ENCODE peak calls at places on chromosomes 7 and 10, in eight cellular contexts. I is tibial nerve, N is A549, M is transverse colon, O is sigmoid colon, W is ovary, Y is K562, K is H1. E is an unnamed sample.

GRCh38 chr7:1459930-1460756 is 873 bp upstream of the MICALL2 start:
- DNase-seq in Y (peak), I (no peak), O (peak), W (no peak), N (no peak), M (peak), K (no peak), E (no peak)

GRCh38 chr7:87543623-87544022 is 57.1 kb downstream of the ABCB1 start:
- DNase-seq in I (no peak), N (no peak), K (no peak), Y (no peak), O (no peak), W (no peak), M (no peak), E (no peak)

GRCh38 chr10:75407716-75408511 is 6.3 kb upstream of the ZNF503 start:
- DNase-seq in O (no peak), N (no peak), M (peak), I (no peak), Y (peak), W (peak), K (no peak), E (peak)

GRCh38 chr10:20274580-20274979 is 458.3 kb downstream of the PLXDC2 start:
- DNase-seq in W (no peak), Y (no peak), K (no peak), I (no peak), M (no peak), N (no peak), O (no peak), E (no peak)

GRCh38 chr10:63456437-63457210 is 9.2 kb downstream of the JMJD1C start:
- DNase-seq in O (no peak), I (no peak), N (no peak), K (no peak), Y (no peak), M (no peak), W (no peak), E (no peak)

GRCh38 chr10:12934777-12935176 is 66.7 kb downstream of the CCDC3 start:
- DNase-seq in O (no peak), Y (no peak), M (no peak), N (peak), W (no peak), K (no peak), I (no peak), E (no peak)

GRCh38 chr10:44628921-44629320 is 244.0 kb upstream of the CXCL12 start:
- DNase-seq in M (no peak), W (no peak), O (no peak), I (no peak), K (no peak), Y (peak), N (peak), E (no peak)

GRCh38 chr10:117462424-117462792 is 80.1 kb upstream of the EMX2 start:
- DNase-seq in K (no peak), M (peak), I (no peak), N (no peak), O (no peak), Y (no peak), W (no peak), E (no peak)

GRCh38 chr7:107711301-107711700 is 32.6 kb upstream of the CBLL1 start:
- DNase-seq in K (no peak), W (no peak), I (no peak), Y (no peak), O (no peak), N (no peak), M (no peak), E (no peak)

GRCh38 chr10:103748020-103748419 is 107.4 kb downstream of the SH3PXD2A start:
- DNase-seq in W (no peak), I (no peak), O (no peak), K (no peak), M (peak), N (no peak), Y (no peak), E (no peak)

GRCh38 chr7:132783824-132784223 is 207.6 kb upstream of the PLXNA4 start:
- DNase-seq in I (no peak), M (no peak), N (peak), K (peak), Y (no peak), O (no peak), W (no peak), E (no peak)

GRCh38 chr7:129073204-129073603 is 18.3 kb upstream of the TNPO3 start:
- DNase-seq in K (no peak), W (no peak), O (no peak), N (no peak), M (no peak), I (no peak), Y (no peak), E (no peak)

GRCh38 chr7:129073738-129074137 is 18.8 kb upstream of the TNPO3 start:
- DNase-seq in W (no peak), M (no peak), Y (no peak), I (no peak), K (no peak), N (no peak), O (no peak), E (no peak)

GRCh38 chr7:129074994-129075393 is 20.1 kb upstream of the TNPO3 start:
- DNase-seq in W (no peak), M (no peak), O (no peak), Y (no peak), N (no peak), K (no peak), I (no peak), E (no peak)

GRCh38 chr7:129074361-129074871 is 19.5 kb upstream of the TNPO3 start:
- DNase-seq in I (no peak), W (no peak), Y (no peak), M (no peak), K (no peak), O (no peak), N (no peak), E (no peak)

GRCh38 chr7:129072410-129073063 is 17.6 kb upstream of the TNPO3 start:
- DNase-seq in N (no peak), K (no peak), W (no peak), I (no peak), Y (no peak), M (no peak), O (no peak), E (no peak)
- TF ChIP-seq EP300 in N (no peak), K (no peak), W (no peak), I (no peak), Y (no peak), M (no peak), O (no peak), E (no peak)

GRCh38 chr7:101398631-101399289 is 36.1 kb downstream of the COL26A1 start:
- DNase-seq in W (no peak), O (no peak), Y (no peak), I (no peak), N (no peak), K (no peak), M (no peak), E (no peak)
- TF ChIP-seq EP300 in W (no peak), O (no peak), Y (no peak), I (no peak), N (no peak), K (no peak), M (no peak), E (no peak)

DNA sequence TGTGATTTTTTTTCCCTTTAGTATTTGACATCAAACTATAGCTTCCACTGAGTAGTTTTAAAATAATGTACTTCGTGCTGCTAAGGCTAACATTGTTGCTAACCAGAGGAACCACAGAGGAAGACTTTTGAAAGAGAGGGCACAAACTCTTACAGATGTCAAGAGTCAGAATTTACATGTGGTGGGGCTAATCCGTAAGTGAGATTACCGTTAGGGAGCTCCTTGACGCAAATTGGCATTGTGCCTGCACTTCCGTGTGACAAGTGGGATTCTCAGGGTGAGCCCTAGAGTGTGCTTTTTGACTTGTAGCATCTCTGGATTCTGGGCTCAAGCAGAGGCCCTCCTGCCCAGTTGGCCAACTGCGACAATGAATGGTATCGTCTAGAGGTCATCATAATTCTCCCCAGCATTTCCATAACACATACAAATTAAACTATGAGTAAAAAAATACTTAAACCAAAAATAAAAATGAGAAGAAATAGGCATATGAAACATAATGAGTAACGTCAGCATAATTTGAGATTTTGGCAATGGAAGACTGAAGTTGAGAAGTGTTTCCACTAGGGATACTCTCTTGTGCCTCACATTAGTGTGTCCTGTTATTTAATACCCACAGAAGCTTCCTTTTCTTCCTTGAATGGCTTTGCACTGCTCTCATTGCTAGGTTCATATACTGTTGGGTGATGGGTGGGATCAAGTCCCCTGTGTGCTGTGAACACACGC is 164.0 kb downstream of the SDK1 start:
- DNase-seq in Y (no peak), M (no peak), K (no peak), I (no peak), W (no peak), N (no peak), O (no peak), E (no peak)
- TF ChIP-seq EP300 in Y (no peak), M (no peak), K (no peak), I (no peak), W (no peak), N (no peak), O (no peak), E (no peak)

GRCh38 chr10:70664702-70665195 is 7.6 kb upstream of the ADAMTS14 start:
- DNase-seq in M (no peak), O (peak), I (no peak), N (no peak), Y (peak), K (no peak), W (no peak), E (peak)
- TF ChIP-seq EP300 in M (no peak), O (no peak), I (no peak), N (no peak), Y (peak), K (no peak), W (no peak), E (no peak)

GRCh38 chr10:59181668-59182067 is 5.2 kb downstream of the PHYHIPL start:
- DNase-seq in Y (no peak), N (peak), M (no peak), O (no peak), I (no peak), K (no peak), W (no peak), E (no peak)
- TF ChIP-seq EP300 in Y (no peak), N (no peak), M (no peak), O (no peak), I (no peak), K (no peak), W (no peak), E (no peak)

GRCh38 chr7:155296006-155296787 is 1.5 kb upstream of the INSIG1 start:
- DNase-seq in I (no peak), W (no peak), K (no peak), O (no peak), N (no peak), Y (peak), M (no peak), E (no peak)
- TF ChIP-seq EP300 in I (no peak), W (no peak), K (no peak), O (no peak), N (no peak), Y (no peak), M (no peak), E (no peak)

DNA sequence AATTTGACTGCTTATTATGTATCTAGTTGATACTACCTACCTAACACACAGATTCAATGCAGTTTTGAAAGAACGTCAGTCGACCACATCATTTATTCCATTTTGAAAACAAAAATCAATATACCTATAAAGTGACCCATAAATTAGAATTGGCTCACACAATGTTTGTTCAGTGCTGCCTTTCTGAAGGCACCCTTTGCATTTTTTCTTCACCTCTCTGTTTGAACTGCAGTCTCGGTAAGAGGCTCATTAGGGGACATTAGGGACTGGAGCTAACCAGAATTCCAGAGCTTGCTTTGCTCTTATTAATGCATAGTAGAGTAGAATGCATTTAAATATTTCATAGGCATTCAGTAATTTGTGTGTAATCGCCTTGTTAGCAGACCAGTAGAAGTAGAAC is 234.1 kb downstream of the FOXP2 start:
- DNase-seq in K (no peak), I (no peak), O (no peak), Y (no peak), M (no peak), N (no peak), W (no peak), E (no peak)
- TF ChIP-seq EP300 in K (no peak), I (no peak), O (no peak), Y (no peak), M (no peak), N (no peak), W (no peak), E (no peak)

GRCh38 chr7:41655470-41655869 is 47.4 kb downstream of the INHBA start:
- DNase-seq in K (no peak), O (no peak), M (no peak), I (no peak), N (no peak), Y (no peak), W (no peak), E (no peak)
- TF ChIP-seq EP300 in K (no peak), O (no peak), M (no peak), I (no peak), N (no peak), Y (no peak), W (no peak), E (no peak)

GRCh38 chr10:95445223-95445836 is 115.8 kb downstream of the SORBS1 start:
- DNase-seq in W (peak), N (peak), I (no peak), K (no peak), O (peak), M (peak), Y (no peak), E (peak)
- TF ChIP-seq EP300 in W (no peak), N (no peak), I (no peak), K (no peak), O (peak), M (peak), Y (no peak), E (peak)